ENCODE peak calls at places on chromosomes 1 and 21, in eight cellular contexts. K is Right ventricle myocardium superior; I is colonic mucosa; J is HuH-7.5; A is neuronal stem cell; H is tibial artery; B is hypothalamus; R is stimulated activated CD4-positive, alpha-beta T cell treated with anti-CD3 and anti-CD28 coated beads, Interleukin-1b, Interleukin-23, amount 100 ng/mL, for 1 hour. W is an unnamed sample.

GRCh38 chr1:172638885-172639831 is 19.7 kb upstream of the FASLG start:
- DNase-seq in K (no peak), I (peak; percentile 21), J (no peak), A (no peak), H (no peak), B (no peak), R (peak; percentile 48), W (no peak)

GRCh38 chr1:12180315-12180714 is 13.5 kb downstream of the TNFRSF1B start:
- DNase-seq in K (peak; percentile 83), I (peak; percentile 50), J (no peak), A (no peak), H (peak; percentile 86), B (peak; percentile 19), R (no peak), W (peak; percentile 92)

GRCh38 chr1:94979126-94979525 is 52.2 kb upstream of the CNN3 start:
- DNase-seq in K (no peak), I (no peak), J (no peak), A (no peak), H (no peak), B (no peak), R (no peak), W (no peak)

GRCh38 chr1:225447649-225448048 is 19.8 kb upstream of the LBR start:
- DNase-seq in K (no peak), I (no peak), J (no peak), A (no peak), H (peak; percentile 92), B (peak; percentile 42), R (no peak), W (no peak)

GRCh38 chr1:237181731-237182317 is 139.8 kb downstream of the RYR2 start:
- DNase-seq in K (no peak), I (no peak), J (no peak), A (no peak), H (no peak), B (no peak), R (no peak), W (no peak)

GRCh38 chr1:40896482-40896881 is 34.3 kb upstream of the CITED4 start:
- DNase-seq in K (no peak), I (no peak), J (no peak), A (no peak), H (no peak), B (no peak), R (no peak), W (no peak)

GRCh38 chr1:86993269-86993985 is 79.0 kb downstream of the HS2ST1 start:
- DNase-seq in K (no peak), I (no peak), J (no peak), A (no peak), H (no peak), B (no peak), R (no peak), W (no peak)

GRCh38 chr21:34960672-34961071 is 88.4 kb downstream of the RUNX1 start:
- DNase-seq in K (no peak), I (no peak), J (no peak), A (no peak), H (no peak), B (no peak), R (no peak), W (no peak)

GRCh38 chr1:45647248-45648021 is 23.6 kb upstream of the CCDC17 start:
- DNase-seq in K (no peak), I (peak; percentile 30), J (no peak), A (no peak), H (no peak), B (no peak), R (no peak), W (no peak)

GRCh38 chr1:27940870-27941269 is 6.1 kb downstream of the SMPDL3B start:
- DNase-seq in K (no peak), I (no peak), J (no peak), A (no peak), H (no peak), B (no peak), R (no peak), W (no peak)

GRCh38 chr21:29209696-29210095 is 79.3 kb downstream of the MAP3K7CL start:
- DNase-seq in K (no peak), I (no peak), J (no peak), A (no peak), H (no peak), B (no peak), R (no peak), W (no peak)

GRCh38 chr1:181033128-181033798 is 520 bp upstream of the MR1 start:
- DNase-seq in K (no peak), I (peak; percentile 39), J (no peak), A (no peak), H (no peak), B (peak; percentile 9), R (no peak), W (peak; percentile 57)

GRCh38 chr1:3753656-3754454 is 1.6 kb downstream of the CCDC27 start:
- DNase-seq in K (no peak), I (no peak), J (no peak), A (no peak), H (no peak), B (no peak), R (no peak), W (no peak)

GRCh38 chr1:179167418-179167777 is 62.1 kb downstream of the ABL2 start:
- DNase-seq in K (no peak), I (no peak), J (no peak), A (no peak), H (no peak), B (no peak), R (no peak), W (no peak)

GRCh38 chr1:181803421-181803820 is 258.1 kb downstream of the ZNF648 start:
- DNase-seq in K (no peak), I (no peak), J (no peak), A (no peak), H (no peak), B (no peak), R (no peak), W (no peak)

GRCh38 chr21:45404726-45405270 is at the start of gene COL18A1:
- DNase-seq in K (peak; percentile 79), I (no peak), J (peak; percentile 78), A (peak; percentile 57), H (peak; percentile 89), B (no peak), R (no peak), W (peak; percentile 64)

GRCh38 chr1:235502601-235503332 is 1.5 kb downstream of the B3GALNT2 start:
- DNase-seq in K (no peak), I (no peak), J (no peak), A (no peak), H (no peak), B (no peak), R (no peak), W (no peak)

GRCh38 chr1:157403203-157403602 is 149.1 kb downstream of the FCRL5 start:
- DNase-seq in K (no peak), I (peak; percentile 49), J (no peak), A (no peak), H (no peak), B (no peak), R (no peak), W (no peak)

GRCh38 chr1:61921435-61921834 is 179.2 kb downstream of the PATJ start:
- DNase-seq in K (no peak), I (no peak), J (no peak), A (no peak), H (no peak), B (no peak), R (no peak), W (no peak)

GRCh38 chr1:58162952-58163550 is 383.5 kb downstream of the OMA1 start:
- DNase-seq in K (peak; percentile 39), I (peak; percentile 51), J (peak; percentile 29), A (peak; percentile 74), H (no peak), B (peak; percentile 51), R (no peak), W (no peak)

GRCh38 chr1:66231162-66232077 is 302.5 kb upstream of the SGIP1 start:
- DNase-seq in K (no peak), I (no peak), J (no peak), A (no peak), H (no peak), B (no peak), R (no peak), W (no peak)

GRCh38 chr1:59699227-59699847 is 115.4 kb upstream of the HOOK1 start:
- DNase-seq in K (no peak), I (no peak), J (no peak), A (no peak), H (no peak), B (peak; percentile 7), R (no peak), W (no peak)

W was measured in lower lobe of right lung.